ENCODE peak calls at places on chromosomes 2 and 18, in nine cellular contexts. One of them, this sample, is unnamed.

GRCh38 chr2:131032393-131032836 is 60.8 kb downstream of the FAM168B start:
- DNase-seq in memory B cell: no peak
- DNase-seq in caudate nucleus: no peak
- DNase-seq in lung microvascular endothelial cell: no peak
- DNase-seq in ACHN: no peak
- DNase-seq in C1 segment of cervical spinal cord: no peak
- DNase-seq in fibroblast of mammary gland: no peak
- DNase-seq in NCI-H1417: no peak
- DNase-seq in activated CD4-positive, alpha-beta T cell treated with anti-CD3 and anti-CD28 coated beads, Interleukin-2, amount 50 U/mL, for 1 hour: no peak
- DNase-seq in this sample: no peak

GRCh38 chr2:108855194-108855593 is 68.6 kb downstream of the CCDC138 start:
- DNase-seq in NCI-H1417: no peak
- DNase-seq in caudate nucleus: no peak
- DNase-seq in ACHN: peak; percentile 40
- DNase-seq in C1 segment of cervical spinal cord: no peak
- DNase-seq in activated CD4-positive, alpha-beta T cell treated with anti-CD3 and anti-CD28 coated beads, Interleukin-2, amount 50 U/mL, for 1 hour: no peak
- DNase-seq in fibroblast of mammary gland: peak; percentile 7
- DNase-seq in memory B cell: no peak
- DNase-seq in lung microvascular endothelial cell: peak; percentile 26
- DNase-seq in this sample: peak; percentile 47

GRCh38 chr2:85690932-85691331 is 3.2 kb upstream of the GNLY start:
- DNase-seq in fibroblast of mammary gland: no peak
- DNase-seq in ACHN: no peak
- DNase-seq in caudate nucleus: no peak
- DNase-seq in activated CD4-positive, alpha-beta T cell treated with anti-CD3 and anti-CD28 coated beads, Interleukin-2, amount 50 U/mL, for 1 hour: no peak
- DNase-seq in NCI-H1417: no peak
- DNase-seq in memory B cell: no peak
- DNase-seq in lung microvascular endothelial cell: no peak
- DNase-seq in C1 segment of cervical spinal cord: no peak
- DNase-seq in this sample: no peak

GRCh38 chr18:55663891-55664290 is 75.9 kb upstream of the TCF4 start:
- DNase-seq in lung microvascular endothelial cell: no peak
- DNase-seq in C1 segment of cervical spinal cord: no peak
- DNase-seq in ACHN: no peak
- DNase-seq in fibroblast of mammary gland: no peak
- DNase-seq in activated CD4-positive, alpha-beta T cell treated with anti-CD3 and anti-CD28 coated beads, Interleukin-2, amount 50 U/mL, for 1 hour: no peak
- DNase-seq in caudate nucleus: no peak
- DNase-seq in memory B cell: no peak
- DNase-seq in NCI-H1417: no peak
- DNase-seq in this sample: no peak

GRCh38 chr2:105691942-105692341 is 52.8 kb upstream of the NCK2 start:
- DNase-seq in NCI-H1417: no peak
- DNase-seq in memory B cell: no peak
- DNase-seq in fibroblast of mammary gland: no peak
- DNase-seq in C1 segment of cervical spinal cord: no peak
- DNase-seq in lung microvascular endothelial cell: no peak
- DNase-seq in ACHN: no peak
- DNase-seq in activated CD4-positive, alpha-beta T cell treated with anti-CD3 and anti-CD28 coated beads, Interleukin-2, amount 50 U/mL, for 1 hour: no peak
- DNase-seq in caudate nucleus: no peak
- DNase-seq in this sample: no peak

GRCh38 chr2:143745060-143745459 is 615.8 kb downstream of the ARHGAP15 start:
- DNase-seq in NCI-H1417: no peak
- DNase-seq in ACHN: peak; percentile 18
- DNase-seq in activated CD4-positive, alpha-beta T cell treated with anti-CD3 and anti-CD28 coated beads, Interleukin-2, amount 50 U/mL, for 1 hour: no peak
- DNase-seq in caudate nucleus: no peak
- DNase-seq in lung microvascular endothelial cell: no peak
- DNase-seq in memory B cell: no peak
- DNase-seq in C1 segment of cervical spinal cord: no peak
- DNase-seq in fibroblast of mammary gland: no peak
- DNase-seq in this sample: no peak

GRCh38 chr18:4399929-4400328 is 55.2 kb downstream of the DLGAP1 start:
- DNase-seq in activated CD4-positive, alpha-beta T cell treated with anti-CD3 and anti-CD28 coated beads, Interleukin-2, amount 50 U/mL, for 1 hour: no peak
- DNase-seq in fibroblast of mammary gland: no peak
- DNase-seq in memory B cell: no peak
- DNase-seq in caudate nucleus: no peak
- DNase-seq in ACHN: no peak
- DNase-seq in NCI-H1417: no peak
- DNase-seq in lung microvascular endothelial cell: no peak
- DNase-seq in C1 segment of cervical spinal cord: no peak
- DNase-seq in this sample: no peak

GRCh38 chr2:9317559-9317958 is 105.8 kb downstream of the ITGB1BP1 start:
- DNase-seq in activated CD4-positive, alpha-beta T cell treated with anti-CD3 and anti-CD28 coated beads, Interleukin-2, amount 50 U/mL, for 1 hour: no peak
- DNase-seq in C1 segment of cervical spinal cord: no peak
- DNase-seq in lung microvascular endothelial cell: no peak
- DNase-seq in caudate nucleus: no peak
- DNase-seq in memory B cell: no peak
- DNase-seq in fibroblast of mammary gland: no peak
- DNase-seq in ACHN: no peak
- DNase-seq in NCI-H1417: no peak
- DNase-seq in this sample: no peak

GRCh38 chr18:5868218-5868904 is 27.0 kb downstream of the TMEM200C start:
- DNase-seq in ACHN: peak; percentile 83
- DNase-seq in C1 segment of cervical spinal cord: no peak
- DNase-seq in activated CD4-positive, alpha-beta T cell treated with anti-CD3 and anti-CD28 coated beads, Interleukin-2, amount 50 U/mL, for 1 hour: no peak
- DNase-seq in fibroblast of mammary gland: peak; percentile 89
- DNase-seq in lung microvascular endothelial cell: peak; percentile 87
- DNase-seq in memory B cell: no peak
- DNase-seq in caudate nucleus: peak; percentile 21
- DNase-seq in NCI-H1417: peak; percentile 2
- DNase-seq in this sample: no peak

GRCh38 chr2:240982821-240983281 is 15.6 kb upstream of the SNED1 start:
- DNase-seq in C1 segment of cervical spinal cord: no peak
- DNase-seq in lung microvascular endothelial cell: no peak
- DNase-seq in caudate nucleus: no peak
- DNase-seq in activated CD4-positive, alpha-beta T cell treated with anti-CD3 and anti-CD28 coated beads, Interleukin-2, amount 50 U/mL, for 1 hour: no peak
- DNase-seq in fibroblast of mammary gland: no peak
- DNase-seq in NCI-H1417: no peak
- DNase-seq in memory B cell: no peak
- DNase-seq in ACHN: no peak
- DNase-seq in this sample: peak; percentile 4

GRCh38 chr2:3492951-3493609 is 26.3 kb downstream of the ADI1 start:
- DNase-seq in activated CD4-positive, alpha-beta T cell treated with anti-CD3 and anti-CD28 coated beads, Interleukin-2, amount 50 U/mL, for 1 hour: no peak
- DNase-seq in memory B cell: no peak
- DNase-seq in caudate nucleus: no peak
- DNase-seq in C1 segment of cervical spinal cord: no peak
- DNase-seq in fibroblast of mammary gland: peak; percentile 98
- DNase-seq in ACHN: peak; percentile 47
- DNase-seq in NCI-H1417: no peak
- DNase-seq in lung microvascular endothelial cell: peak; percentile 88
- DNase-seq in this sample: no peak

GRCh38 chr2:172448544-172449267 is 21.3 kb downstream of the ITGA6 start:
- DNase-seq in ACHN: no peak
- DNase-seq in fibroblast of mammary gland: no peak
- DNase-seq in C1 segment of cervical spinal cord: no peak
- DNase-seq in lung microvascular endothelial cell: no peak
- DNase-seq in memory B cell: no peak
- DNase-seq in activated CD4-positive, alpha-beta T cell treated with anti-CD3 and anti-CD28 coated beads, Interleukin-2, amount 50 U/mL, for 1 hour: no peak
- DNase-seq in NCI-H1417: no peak
- DNase-seq in caudate nucleus: no peak
- DNase-seq in this sample: no peak

GRCh38 chr2:67616749-67617148 is 219.6 kb downstream of the ETAA1 start:
- DNase-seq in fibroblast of mammary gland: peak; percentile 67
- DNase-seq in activated CD4-positive, alpha-beta T cell treated with anti-CD3 and anti-CD28 coated beads, Interleukin-2, amount 50 U/mL, for 1 hour: no peak
- DNase-seq in NCI-H1417: no peak
- DNase-seq in lung microvascular endothelial cell: peak; percentile 95
- DNase-seq in C1 segment of cervical spinal cord: no peak
- DNase-seq in memory B cell: no peak
- DNase-seq in caudate nucleus: no peak
- DNase-seq in ACHN: no peak
- DNase-seq in this sample: no peak

GRCh38 chr2:26172189-26172865 is 561 bp upstream of the GAREM2 start:
- DNase-seq in caudate nucleus: no peak
- DNase-seq in NCI-H1417: no peak
- DNase-seq in ACHN: no peak
- DNase-seq in lung microvascular endothelial cell: no peak
- DNase-seq in fibroblast of mammary gland: no peak
- DNase-seq in activated CD4-positive, alpha-beta T cell treated with anti-CD3 and anti-CD28 coated beads, Interleukin-2, amount 50 U/mL, for 1 hour: no peak
- DNase-seq in memory B cell: no peak
- DNase-seq in C1 segment of cervical spinal cord: no peak
- DNase-seq in this sample: no peak

GRCh38 chr2:190126758-190127157 is 64.2 kb upstream of the MSTN start:
- DNase-seq in NCI-H1417: no peak
- DNase-seq in memory B cell: no peak
- DNase-seq in activated CD4-positive, alpha-beta T cell treated with anti-CD3 and anti-CD28 coated beads, Interleukin-2, amount 50 U/mL, for 1 hour: no peak
- DNase-seq in fibroblast of mammary gland: peak; percentile 49
- DNase-seq in lung microvascular endothelial cell: no peak
- DNase-seq in ACHN: no peak
- DNase-seq in caudate nucleus: no peak
- DNase-seq in C1 segment of cervical spinal cord: no peak
- DNase-seq in this sample: no peak

GRCh38 chr2:12169060-12169406 is 422.6 kb downstream of the LPIN1 start:
- DNase-seq in NCI-H1417: no peak
- DNase-seq in fibroblast of mammary gland: peak; percentile 94
- DNase-seq in activated CD4-positive, alpha-beta T cell treated with anti-CD3 and anti-CD28 coated beads, Interleukin-2, amount 50 U/mL, for 1 hour: no peak
- DNase-seq in memory B cell: no peak
- DNase-seq in caudate nucleus: no peak
- DNase-seq in ACHN: no peak
- DNase-seq in lung microvascular endothelial cell: peak; percentile 99
- DNase-seq in C1 segment of cervical spinal cord: no peak
- DNase-seq in this sample: no peak

GRCh38 chr2:199851886-199852285 is 894 bp upstream of the FTCDNL1 start:
- DNase-seq in activated CD4-positive, alpha-beta T cell treated with anti-CD3 and anti-CD28 coated beads, Interleukin-2, amount 50 U/mL, for 1 hour: no peak
- DNase-seq in ACHN: no peak
- DNase-seq in NCI-H1417: peak; percentile 24
- DNase-seq in memory B cell: no peak
- DNase-seq in fibroblast of mammary gland: no peak
- DNase-seq in lung microvascular endothelial cell: no peak
- DNase-seq in caudate nucleus: no peak
- DNase-seq in C1 segment of cervical spinal cord: no peak
- DNase-seq in this sample: no peak

GRCh38 chr2:4579977-4580376 is 876.6 kb downstream of the DCDC2C start:
- DNase-seq in memory B cell: no peak
- DNase-seq in NCI-H1417: no peak
- DNase-seq in ACHN: no peak
- DNase-seq in fibroblast of mammary gland: no peak
- DNase-seq in C1 segment of cervical spinal cord: no peak
- DNase-seq in activated CD4-positive, alpha-beta T cell treated with anti-CD3 and anti-CD28 coated beads, Interleukin-2, amount 50 U/mL, for 1 hour: no peak
- DNase-seq in caudate nucleus: no peak
- DNase-seq in lung microvascular endothelial cell: no peak
- DNase-seq in this sample: no peak

GRCh38 chr2:237577956-237578870 is 11.8 kb downstream of the PRLH start:
- DNase-seq in memory B cell: no peak
- DNase-seq in activated CD4-positive, alpha-beta T cell treated with anti-CD3 and anti-CD28 coated beads, Interleukin-2, amount 50 U/mL, for 1 hour: no peak
- DNase-seq in fibroblast of mammary gland: no peak
- DNase-seq in ACHN: no peak
- DNase-seq in NCI-H1417: no peak
- DNase-seq in C1 segment of cervical spinal cord: no peak
- DNase-seq in caudate nucleus: no peak
- DNase-seq in lung microvascular endothelial cell: no peak
- DNase-seq in this sample: no peak

GRCh38 chr18:3966985-3967856 is 487.9 kb downstream of the DLGAP1 start:
- DNase-seq in fibroblast of mammary gland: peak; percentile 22
- DNase-seq in caudate nucleus: no peak
- DNase-seq in lung microvascular endothelial cell: no peak
- DNase-seq in ACHN: peak; percentile 26
- DNase-seq in C1 segment of cervical spinal cord: no peak
- DNase-seq in memory B cell: no peak
- DNase-seq in activated CD4-positive, alpha-beta T cell treated with anti-CD3 and anti-CD28 coated beads, Interleukin-2, amount 50 U/mL, for 1 hour: no peak
- DNase-seq in NCI-H1417: no peak
- DNase-seq in this sample: no peak

GRCh38 chr2:72908741-72909140 is 8.6 kb upstream of the EMX1 start:
- DNase-seq in memory B cell: no peak
- DNase-seq in ACHN: no peak
- DNase-seq in caudate nucleus: no peak
- DNase-seq in NCI-H1417: no peak
- DNase-seq in C1 segment of cervical spinal cord: no peak
- DNase-seq in fibroblast of mammary gland: no peak
- DNase-seq in lung microvascular endothelial cell: no peak
- DNase-seq in activated CD4-positive, alpha-beta T cell treated with anti-CD3 and anti-CD28 coated beads, Interleukin-2, amount 50 U/mL, for 1 hour: no peak
- DNase-seq in this sample: no peak

GRCh38 chr18:67380867-67381266 is 135.7 kb downstream of the DSEL start:
- DNase-seq in NCI-H1417: no peak
- DNase-seq in caudate nucleus: no peak
- DNase-seq in C1 segment of cervical spinal cord: no peak
- DNase-seq in lung microvascular endothelial cell: no peak
- DNase-seq in fibroblast of mammary gland: no peak
- DNase-seq in memory B cell: no peak
- DNase-seq in ACHN: no peak
- DNase-seq in activated CD4-positive, alpha-beta T cell treated with anti-CD3 and anti-CD28 coated beads, Interleukin-2, amount 50 U/mL, for 1 hour: no peak
- DNase-seq in this sample: no peak

GRCh38 chr2:149422337-149422990 is 92.1 kb downstream of the LYPD6 start:
- DNase-seq in memory B cell: no peak
- DNase-seq in activated CD4-positive, alpha-beta T cell treated with anti-CD3 and anti-CD28 coated beads, Interleukin-2, amount 50 U/mL, for 1 hour: no peak
- DNase-seq in caudate nucleus: no peak
- DNase-seq in NCI-H1417: no peak
- DNase-seq in ACHN: no peak
- DNase-seq in lung microvascular endothelial cell: no peak
- DNase-seq in C1 segment of cervical spinal cord: no peak
- DNase-seq in fibroblast of mammary gland: no peak
- DNase-seq in this sample: no peak

GRCh38 chr18:76721207-76721996 is 101.0 kb upstream of the ZNF236 start:
- DNase-seq in C1 segment of cervical spinal cord: no peak
- DNase-seq in NCI-H1417: no peak
- DNase-seq in ACHN: no peak
- DNase-seq in fibroblast of mammary gland: no peak
- DNase-seq in activated CD4-positive, alpha-beta T cell treated with anti-CD3 and anti-CD28 coated beads, Interleukin-2, amount 50 U/mL, for 1 hour: peak; percentile 34
- DNase-seq in lung microvascular endothelial cell: no peak
- DNase-seq in memory B cell: no peak
- DNase-seq in caudate nucleus: no peak
- DNase-seq in this sample: peak; percentile 88

GRCh38 chr2:240300261-240300821 is 135.1 kb upstream of the GPC1 start:
- DNase-seq in activated CD4-positive, alpha-beta T cell treated with anti-CD3 and anti-CD28 coated beads, Interleukin-2, amount 50 U/mL, for 1 hour: no peak
- DNase-seq in ACHN: no peak
- DNase-seq in memory B cell: no peak
- DNase-seq in fibroblast of mammary gland: no peak
- DNase-seq in NCI-H1417: no peak
- DNase-seq in C1 segment of cervical spinal cord: no peak
- DNase-seq in caudate nucleus: no peak
- DNase-seq in lung microvascular endothelial cell: no peak
- DNase-seq in this sample: no peak

GRCh38 chr2:149877064-149877463 is 289.5 kb upstream of the MMADHC start:
- DNase-seq in lung microvascular endothelial cell: no peak
- DNase-seq in ACHN: no peak
- DNase-seq in memory B cell: no peak
- DNase-seq in C1 segment of cervical spinal cord: no peak
- DNase-seq in fibroblast of mammary gland: no peak
- DNase-seq in caudate nucleus: no peak
- DNase-seq in activated CD4-positive, alpha-beta T cell treated with anti-CD3 and anti-CD28 coated beads, Interleukin-2, amount 50 U/mL, for 1 hour: no peak
- DNase-seq in NCI-H1417: no peak
- DNase-seq in this sample: no peak

GRCh38 chr2:183207110-183207509 is 82.9 kb downstream of the NUP35 start:
- DNase-seq in activated CD4-positive, alpha-beta T cell treated with anti-CD3 and anti-CD28 coated beads, Interleukin-2, amount 50 U/mL, for 1 hour: no peak
- DNase-seq in C1 segment of cervical spinal cord: no peak
- DNase-seq in NCI-H1417: no peak
- DNase-seq in ACHN: peak; percentile 73
- DNase-seq in caudate nucleus: no peak
- DNase-seq in lung microvascular endothelial cell: no peak
- DNase-seq in fibroblast of mammary gland: peak; percentile 3
- DNase-seq in memory B cell: no peak
- DNase-seq in this sample: no peak

GRCh38 chr18:9328776-9329175 is 5.8 kb upstream of the TWSG1 start:
- DNase-seq in lung microvascular endothelial cell: no peak
- DNase-seq in C1 segment of cervical spinal cord: no peak
- DNase-seq in ACHN: no peak
- DNase-seq in memory B cell: no peak
- DNase-seq in fibroblast of mammary gland: peak; percentile 51
- DNase-seq in NCI-H1417: no peak
- DNase-seq in activated CD4-positive, alpha-beta T cell treated with anti-CD3 and anti-CD28 coated beads, Interleukin-2, amount 50 U/mL, for 1 hour: no peak
- DNase-seq in caudate nucleus: no peak
- DNase-seq in this sample: no peak

GRCh38 chr18:75844102-75844604 is 416.6 kb upstream of the SMIM21 start:
- DNase-seq in activated CD4-positive, alpha-beta T cell treated with anti-CD3 and anti-CD28 coated beads, Interleukin-2, amount 50 U/mL, for 1 hour: no peak
- DNase-seq in ACHN: no peak
- DNase-seq in lung microvascular endothelial cell: no peak
- DNase-seq in fibroblast of mammary gland: no peak
- DNase-seq in memory B cell: no peak
- DNase-seq in NCI-H1417: no peak
- DNase-seq in caudate nucleus: no peak
- DNase-seq in C1 segment of cervical spinal cord: no peak
- DNase-seq in this sample: no peak

GRCh38 chr2:178478102-178478441 is 328 bp downstream of the FKBP7 start:
- DNase-seq in memory B cell: no peak
- DNase-seq in C1 segment of cervical spinal cord: no peak
- DNase-seq in NCI-H1417: no peak
- DNase-seq in caudate nucleus: no peak
- DNase-seq in fibroblast of mammary gland: peak; percentile 25
- DNase-seq in lung microvascular endothelial cell: peak; percentile 16
- DNase-seq in activated CD4-positive, alpha-beta T cell treated with anti-CD3 and anti-CD28 coated beads, Interleukin-2, amount 50 U/mL, for 1 hour: no peak
- DNase-seq in ACHN: peak; percentile 33
- DNase-seq in this sample: no peak

GRCh38 chr2:1987379-1987778 is 243.1 kb upstream of the PXDN start:
- DNase-seq in lung microvascular endothelial cell: no peak
- DNase-seq in ACHN: no peak
- DNase-seq in memory B cell: no peak
- DNase-seq in caudate nucleus: no peak
- DNase-seq in NCI-H1417: no peak
- DNase-seq in fibroblast of mammary gland: no peak
- DNase-seq in activated CD4-positive, alpha-beta T cell treated with anti-CD3 and anti-CD28 coated beads, Interleukin-2, amount 50 U/mL, for 1 hour: no peak
- DNase-seq in C1 segment of cervical spinal cord: no peak
- DNase-seq in this sample: no peak